ENCODE peak calls at places on chromosomes 6 and 20, in seven cellular contexts. K is K562, H is endothelial cell of umbilical vein, I is HepG2, J is GM23248, G is neural progenitor cell, U is mesendoderm. Z is an unnamed sample. For H3K79me2 and H3K4me1, the result is how much of the 10 kb centered on the place peaks cover.

GRCh38 chr20:53611449-53611894 is 17.8 kb upstream of the ZNF217 start:
- DNase-seq in H (peak), J (peak), U (peak), G (peak), K (peak), I (no peak), Z (peak)

GRCh38 chr6:142302427-142303190 is 802 bp downstream of the ADGRG6 start:
- DNase-seq in G (no peak), K (no peak), U (peak), I (peak), J (no peak), H (peak), Z (peak)

GRCh38 chr6:132413501-132413805 is 12.2 kb upstream of the MOXD1 start:
- DNase-seq in G (no peak), K (no peak), I (no peak), J (peak), H (no peak), U (no peak), Z (no peak)

GRCh38 chr6:145087034-145087433 is 648.3 kb downstream of the EPM2A start:
- DNase-seq in G (no peak), I (no peak), H (no peak), K (no peak), U (no peak), J (peak), Z (no peak)

GRCh38 chr6:16343593-16343992 is 105.2 kb downstream of the GMPR start:
- DNase-seq in J (no peak), H (no peak), I (no peak), G (no peak), U (no peak), K (no peak), Z (no peak)

GRCh38 chr20:38083338-38084048 is 49.9 kb downstream of the RPRD1B start:
- DNase-seq in H (no peak), J (no peak), G (no peak), K (peak), I (no peak), U (no peak), Z (no peak)

GRCh38 chr20:13453367-13453766 is 185.4 kb downstream of the TASP1 start:
- DNase-seq in J (no peak), U (no peak), G (no peak), I (no peak), K (no peak), H (no peak), Z (no peak)

GRCh38 chr6:65461121-65461520 is 245.9 kb downstream of the EYS start:
- DNase-seq in J (no peak), I (no peak), G (no peak), H (peak), K (peak), U (peak), Z (no peak)

GRCh38 chr6:40438556-40438955 is 148.6 kb downstream of the LRFN2 start:
- DNase-seq in K (no peak), I (no peak), U (no peak), J (no peak), H (no peak), G (no peak), Z (no peak)

GRCh38 chr6:30744054-30744805 is at the start of gene IER3:
- DNase-seq in G (peak), I (peak), K (peak), U (peak), J (peak), H (peak), Z (peak)

GRCh38 chr6:165725201-165725600 is 62.2 kb upstream of the PDE10A start:
- DNase-seq in G (no peak), U (peak), K (no peak), H (no peak), I (no peak), J (no peak), Z (peak)

GRCh38 chr20:24762371-24762770 is 186.7 kb upstream of the CST7 start:
- DNase-seq in K (no peak), G (no peak), J (no peak), I (no peak), H (no peak), U (no peak), Z (no peak)

GRCh38 chr6:36735110-36735971 is 37.7 kb downstream of the RAB44 start:
- DNase-seq in G (no peak), J (peak), U (peak), H (peak), K (no peak), I (no peak), Z (peak)

GRCh38 chr20:22504829-22505377 is 79.5 kb downstream of the FOXA2 start:
- DNase-seq in J (no peak), H (no peak), K (no peak), I (no peak), U (no peak), G (no peak), Z (no peak)

GRCh38 chr20:46438156-46438750 is 31.8 kb upstream of the ELMO2 start:
- DNase-seq in I (peak), J (peak), K (peak), H (peak), U (peak), G (peak), Z (peak)

GRCh38 chr6:116385911-116386310 is 15.2 kb downstream of the DSE start:
- DNase-seq in G (no peak), K (no peak), J (peak), I (no peak), H (no peak), U (no peak), Z (no peak)
- H3K79me2 ChIP-seq in G (under half), K (under half), J (half or more), I (under half), H (under half), U (under half), Z (half or more)

GRCh38 chr6:7728855-7729590 is 3.1 kb downstream of the BMP6 start:
- DNase-seq in K (no peak), J (peak), H (peak), G (peak), I (no peak), U (peak), Z (peak)

GRCh38 chr6:7725849-7726415 is at the start of gene BMP6:
- DNase-seq in G (peak), U (peak), I (peak), J (peak), H (peak), K (peak), Z (peak)

GRCh38 chr6:7726416-7727149 is 684 bp downstream of the BMP6 start:
- DNase-seq in G (peak), U (peak), H (no peak), I (no peak), K (no peak), J (peak), Z (peak)

GRCh38 chr6:7727951-7728854 is 2.3 kb downstream of the BMP6 start:
- DNase-seq in H (no peak), I (no peak), J (peak), G (peak), K (no peak), U (peak), Z (peak)

DNA sequence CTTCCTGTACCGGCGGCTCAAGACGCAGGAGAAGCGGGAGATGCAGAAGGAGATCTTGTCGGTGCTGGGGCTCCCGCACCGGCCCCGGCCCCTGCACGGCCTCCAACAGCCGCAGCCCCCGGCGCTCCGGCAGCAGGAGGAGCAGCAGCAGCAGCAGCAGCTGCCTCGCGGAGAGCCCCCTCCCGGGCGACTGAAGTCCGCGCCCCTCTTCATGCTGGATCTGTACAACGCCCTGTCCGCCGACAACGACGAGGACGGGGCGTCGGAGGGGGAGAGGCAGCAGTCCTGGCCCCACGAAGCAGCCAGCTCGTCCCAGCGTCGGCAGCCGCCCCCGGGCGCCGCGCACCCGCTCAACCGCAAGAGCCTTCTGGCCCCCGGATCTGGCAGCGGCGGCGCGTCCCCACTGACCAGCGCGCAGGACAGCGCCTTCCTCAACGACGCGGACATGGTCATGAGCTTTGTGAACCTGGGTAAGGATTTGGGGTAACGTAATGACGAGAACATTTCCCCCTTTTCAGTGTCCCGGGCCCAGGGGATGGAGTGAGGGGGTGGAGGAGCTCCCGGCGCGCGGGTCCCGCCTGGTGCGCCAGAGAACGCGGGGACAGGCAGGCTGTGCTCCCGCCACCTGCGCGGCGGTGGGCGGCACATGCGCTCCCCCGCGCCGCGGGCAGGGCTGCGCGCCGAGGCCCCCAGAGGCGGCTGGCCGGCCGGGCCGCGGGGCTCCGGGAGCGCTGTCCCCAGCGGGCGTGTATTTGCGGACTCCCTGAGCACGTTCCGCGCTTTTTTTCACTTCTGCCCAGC is 1.5 kb downstream of the BMP6 start:
- DNase-seq in K (no peak), U (peak), J (peak), H (no peak), G (peak), I (no peak), Z (peak)
- H3K4me1 ChIP-seq in K (under half), U (under half), J (under half), H (under half), G (under half), I (under half), Z (under half)

DNA sequence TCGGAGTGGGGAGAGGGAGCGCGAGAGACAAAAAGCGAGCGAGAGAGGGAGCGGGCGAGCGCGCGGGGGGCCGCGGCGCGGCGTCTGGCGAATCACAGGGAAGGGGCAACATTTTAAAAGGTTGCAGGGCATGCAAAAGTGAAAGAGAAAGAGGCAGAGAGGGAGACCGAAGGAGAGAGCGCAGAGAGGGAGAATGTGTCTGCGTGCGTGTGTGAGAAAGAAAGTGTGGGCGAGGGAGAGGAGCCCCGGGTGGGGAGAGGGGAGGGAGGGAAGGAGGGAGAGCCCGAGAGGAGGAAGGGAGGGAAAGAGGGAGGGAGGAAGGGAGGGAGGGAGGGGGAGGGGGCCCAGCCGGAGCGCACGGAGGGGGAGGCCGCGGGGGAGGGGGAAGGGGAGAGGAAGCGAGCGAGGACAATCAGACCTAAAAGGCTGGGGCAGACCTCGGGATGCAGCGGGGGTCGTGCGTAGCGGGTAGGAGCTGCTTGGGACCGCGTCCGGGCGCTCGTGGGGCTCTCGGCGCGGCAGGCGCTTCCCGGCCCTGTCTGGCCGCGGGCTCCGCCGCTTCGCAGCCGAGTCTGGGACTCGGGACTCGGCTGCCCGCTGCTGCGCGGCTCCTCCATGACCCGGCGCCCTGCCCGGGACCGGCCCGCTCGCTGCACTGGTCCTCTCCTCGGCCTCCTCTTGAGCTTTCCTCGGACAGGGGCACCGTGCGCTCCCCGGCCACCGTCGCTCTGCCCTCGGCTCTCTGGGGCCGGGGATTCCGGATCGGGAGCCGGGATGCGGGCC is 2.5 kb downstream of the TFAP2A start:
- DNase-seq in U (peak), H (no peak), G (peak), K (no peak), I (no peak), J (peak), Z (peak)
- H3K79me2 ChIP-seq in U (under half), H (under half), G (under half), K (under half), I (under half), J (half or more), Z (under half)

GRCh38 chr6:5121479-5121878 is 36.3 kb downstream of the PPP1R3G start:
- DNase-seq in J (no peak), G (no peak), K (no peak), H (no peak), U (no peak), I (peak), Z (no peak)
- H3K4me1 ChIP-seq in J (under half), G (under half), K (under half), H (under half), U (under half), I (half or more), Z (under half)

DNA sequence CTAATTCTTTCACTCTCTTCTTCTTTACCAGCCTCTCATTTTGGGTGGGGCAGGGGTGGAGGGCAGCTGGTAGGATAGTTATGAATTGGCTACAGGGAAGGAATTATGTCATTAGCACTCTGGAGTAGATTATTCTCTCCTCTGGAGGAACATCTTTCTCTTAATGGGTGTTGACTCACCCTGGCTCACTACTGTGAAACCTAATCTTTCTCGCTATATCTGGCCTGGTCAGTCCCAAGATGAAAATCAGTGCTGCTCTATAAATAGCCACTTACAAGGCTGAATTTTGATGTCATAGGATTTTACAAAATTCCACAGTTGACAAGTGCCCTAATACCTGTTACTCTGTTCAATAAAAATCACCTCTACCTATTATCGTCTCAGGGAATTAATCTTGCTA is 151.3 kb downstream of the COL9A1 start:
- DNase-seq in K (no peak), I (no peak), G (no peak), U (peak), H (no peak), J (peak), Z (no peak)
- H3K79me2 ChIP-seq in K (under half), I (under half), G (under half), U (under half), H (under half), J (under half), Z (under half)

GRCh38 chr6:7144810-7145209 is 37.0 kb downstream of the RREB1 start:
- DNase-seq in U (no peak), H (no peak), J (no peak), G (no peak), K (peak), I (no peak), Z (no peak)

GRCh38 chr6:7148100-7148822 is 40.5 kb downstream of the RREB1 start:
- DNase-seq in J (peak), G (no peak), I (no peak), U (no peak), H (no peak), K (peak), Z (no peak)

GRCh38 chr6:7145269-7146078 is 37.7 kb downstream of the RREB1 start:
- DNase-seq in G (no peak), H (no peak), J (no peak), I (no peak), U (peak), K (no peak), Z (peak)

GRCh38 chr6:7146079-7146828 is 38.5 kb downstream of the RREB1 start:
- DNase-seq in U (peak), K (peak), I (peak), G (no peak), H (peak), J (peak), Z (peak)

GRCh38 chr6:7147051-7147671 is 39.4 kb downstream of the RREB1 start:
- DNase-seq in K (peak), J (peak), U (no peak), I (no peak), G (peak), H (no peak), Z (no peak)
- H3K4me1 ChIP-seq in K (half or more), J (half or more), U (under half), I (half or more), G (half or more), H (under half), Z (half or more)

GRCh38 chr20:47776639-47777038 is 8.6 kb downstream of the SULF2 start:
- DNase-seq in G (no peak), H (no peak), J (no peak), K (no peak), I (no peak), U (no peak), Z (no peak)
- H3K79me2 ChIP-seq in G (under half), H (under half), J (under half), K (under half), I (under half), U (under half), Z (under half)